ENCODE peak calls at places on chromosome 13, in four cellular contexts. V, X, O and F are unnamed samples.

GRCh38 chr13:99681695-99682094 is 180.4 kb downstream of the TM9SF2 start:
- DNase-seq in V (no peak), X (no peak), O (no peak), F (no peak)

GRCh38 chr13:52850396-52851152 is 2.1 kb upstream of the PCDH8 start:
- DNase-seq in V (no peak), X (peak; percentile 25), O (no peak), F (peak; percentile 81)

GRCh38 chr13:23799945-23800344 is 89.3 kb downstream of the MIPEP start:
- DNase-seq in V (peak; percentile 84), X (no peak), O (no peak), F (no peak)

GRCh38 chr13:98890186-98890585 is 87.7 kb downstream of the DOCK9 start:
- DNase-seq in V (no peak), X (no peak), O (no peak), F (no peak)

GRCh38 chr13:69657676-69658075 is 449.9 kb upstream of the ATXN8OS start:
- DNase-seq in V (no peak), X (no peak), O (no peak), F (no peak)

GRCh38 chr13:26247011-26247410 is 6.9 kb upstream of the CDK8 start:
- DNase-seq in V (no peak), X (no peak), O (no peak), F (no peak)

GRCh38 chr13:19860884-19861655 is 2.4 kb downstream of the ZMYM5 start:
- DNase-seq in V (no peak), X (peak; percentile 77), O (no peak), F (no peak)

GRCh38 chr13:98324105-98324504 is 147.0 kb upstream of the RNF113B start:
- DNase-seq in V (no peak), X (no peak), O (no peak), F (no peak)

GRCh38 chr13:60584976-60585375 is 188.0 kb downstream of the TDRD3 start:
- DNase-seq in V (no peak), X (no peak), O (no peak), F (no peak)

GRCh38 chr13:105272660-105273631 is 1262.5 kb downstream of the EFNB2 start:
- DNase-seq in V (no peak), X (no peak), O (no peak), F (no peak)

GRCh38 chr13:52195052-52195837 is 35.8 kb upstream of the NEK3 start:
- DNase-seq in V (no peak), X (no peak), O (no peak), F (no peak)

GRCh38 chr13:32660227-32660626 is 74.0 kb downstream of the PDS5B start:
- DNase-seq in V (no peak), X (no peak), O (no peak), F (no peak)

GRCh38 chr13:73696713-73697112 is 437.5 kb downstream of the KLF12 start:
- DNase-seq in V (no peak), X (no peak), O (no peak), F (no peak)

GRCh38 chr13:25170554-25171107 is 1.5 kb downstream of the AMER2 start:
- DNase-seq in V (no peak), X (no peak), O (no peak), F (peak; percentile 20)

GRCh38 chr13:60642552-60642951 is 245.5 kb downstream of the TDRD3 start:
- DNase-seq in V (no peak), X (no peak), O (no peak), F (no peak)

GRCh38 chr13:48156466-48156865 is 61.6 kb upstream of the MED4 start:
- DNase-seq in V (no peak), X (no peak), O (no peak), F (no peak)

GRCh38 chr13:48138270-48138669 is 43.4 kb upstream of the MED4 start:
- DNase-seq in V (no peak), X (no peak), O (no peak), F (no peak)

GRCh38 chr13:22135446-22135845 is 464.6 kb downstream of the FGF9 start:
- DNase-seq in V (no peak), X (no peak), O (no peak), F (no peak)

GRCh38 chr13:62331384-62331783 is 915.7 kb upstream of the PCDH20 start:
- DNase-seq in V (no peak), X (no peak), O (no peak), F (no peak)

GRCh38 chr13:33033361-33033812 is 17.2 kb downstream of the KL start:
- DNase-seq in V (no peak), X (no peak), O (no peak), F (no peak)

GRCh38 chr13:65932587-65933239 is 1297.4 kb downstream of the PCDH9 start:
- DNase-seq in V (no peak), X (no peak), O (no peak), F (no peak)

GRCh38 chr13:23147264-23147663 is 33.5 kb upstream of the SGCG start:
- DNase-seq in V (no peak), X (no peak), O (no peak), F (no peak)

GRCh38 chr13:73090116-73090811 is 31.5 kb downstream of the KLF5 start:
- DNase-seq in V (no peak), X (peak; percentile 95), O (peak; percentile 15), F (peak; percentile 53)

GRCh38 chr13:98664924-98665637 is 87.4 kb downstream of the SLC15A1 start:
- DNase-seq in V (no peak), X (no peak), O (no peak), F (no peak)

GRCh38 chr13:30403491-30403890 is 18.8 kb upstream of the UBE2L5 start:
- DNase-seq in V (no peak), X (no peak), O (no peak), F (no peak)

GRCh38 chr13:80374453-80374852 is 33.5 kb upstream of the SPRY2 start:
- DNase-seq in V (no peak), X (no peak), O (no peak), F (no peak)

GRCh38 chr13:67366533-67366932 is 136.4 kb upstream of the PCDH9 start:
- DNase-seq in V (no peak), X (no peak), O (no peak), F (no peak)

DNA sequence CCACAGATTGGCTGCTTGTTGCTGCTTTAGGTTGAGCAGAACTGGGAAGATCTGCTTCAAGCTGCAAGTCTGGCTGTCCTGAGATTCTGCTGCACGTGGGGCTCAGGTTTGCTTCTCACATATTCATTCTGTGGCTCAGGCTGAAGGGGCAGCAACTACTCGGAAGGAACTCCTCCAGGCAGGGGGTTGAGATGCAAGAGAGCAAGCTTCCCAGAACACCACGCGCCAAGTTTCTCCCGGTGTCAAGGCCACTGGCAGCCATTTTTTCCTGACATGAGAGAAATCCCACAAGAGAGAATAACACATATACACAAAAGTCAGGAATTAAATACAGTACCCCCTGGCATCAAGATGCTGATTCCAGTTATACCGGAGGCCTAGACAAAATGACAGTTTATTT is 887.6 kb upstream of the SLC10A2 start:
- DNase-seq in V (no peak), X (no peak), O (no peak), F (no peak)
- TF ChIP-seq FOXK2 in V (no peak), X (no peak), O (no peak), F (no peak)

GRCh38 chr13:113671066-113672001 is 4.3 kb downstream of the GRK1 start:
- DNase-seq in V (no peak), X (no peak), O (no peak), F (no peak)
- TF ChIP-seq FOXM1 in V (no peak), X (no peak), O (no peak), F (no peak)

DNA sequence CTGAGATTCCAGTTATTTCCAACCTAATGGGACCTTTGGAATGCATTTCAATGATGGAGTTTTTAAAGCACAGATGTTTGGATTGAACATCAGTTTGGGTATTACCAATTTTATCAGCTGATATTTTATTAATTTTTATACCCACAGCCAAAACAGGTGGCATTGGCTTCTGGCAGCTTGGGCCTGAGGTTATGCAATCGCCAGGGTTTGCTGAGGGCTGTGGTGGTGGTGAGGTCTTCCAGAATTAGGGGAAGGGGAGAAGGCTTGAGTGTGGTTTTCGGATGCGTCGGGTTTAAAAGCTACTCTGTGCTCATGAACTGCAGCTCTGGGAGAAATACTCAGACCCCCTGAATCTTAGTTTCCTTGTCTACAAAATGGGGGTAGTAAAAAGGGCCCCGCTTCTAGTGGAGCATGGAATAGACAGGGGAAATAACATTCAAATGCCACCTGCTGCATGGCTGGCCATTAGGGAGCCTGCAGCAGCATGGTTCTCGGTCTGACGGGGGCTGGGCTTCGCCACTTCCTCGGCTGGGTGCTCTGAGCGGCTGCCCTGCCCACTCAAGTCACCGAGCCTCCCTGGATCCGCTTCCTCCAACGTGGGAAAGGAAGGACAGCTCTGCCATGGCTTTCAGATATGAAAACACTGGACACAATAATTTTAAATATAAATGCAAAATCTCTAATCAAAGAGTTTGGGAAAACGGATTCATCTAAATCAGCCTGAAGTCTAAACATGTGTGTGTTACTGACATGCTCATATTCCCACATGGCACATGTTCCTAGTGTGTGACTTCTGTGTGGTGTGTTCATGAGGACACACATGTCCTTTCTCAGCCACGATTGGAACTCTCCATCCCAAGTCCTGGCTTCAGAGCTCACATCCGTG is 35.2 kb downstream of the ADPRHL1 start:
- DNase-seq in V (no peak), X (no peak), O (no peak), F (no peak)
- TF ChIP-seq FOXK2 in V (no peak), X (no peak), O (no peak), F (no peak)

DNA sequence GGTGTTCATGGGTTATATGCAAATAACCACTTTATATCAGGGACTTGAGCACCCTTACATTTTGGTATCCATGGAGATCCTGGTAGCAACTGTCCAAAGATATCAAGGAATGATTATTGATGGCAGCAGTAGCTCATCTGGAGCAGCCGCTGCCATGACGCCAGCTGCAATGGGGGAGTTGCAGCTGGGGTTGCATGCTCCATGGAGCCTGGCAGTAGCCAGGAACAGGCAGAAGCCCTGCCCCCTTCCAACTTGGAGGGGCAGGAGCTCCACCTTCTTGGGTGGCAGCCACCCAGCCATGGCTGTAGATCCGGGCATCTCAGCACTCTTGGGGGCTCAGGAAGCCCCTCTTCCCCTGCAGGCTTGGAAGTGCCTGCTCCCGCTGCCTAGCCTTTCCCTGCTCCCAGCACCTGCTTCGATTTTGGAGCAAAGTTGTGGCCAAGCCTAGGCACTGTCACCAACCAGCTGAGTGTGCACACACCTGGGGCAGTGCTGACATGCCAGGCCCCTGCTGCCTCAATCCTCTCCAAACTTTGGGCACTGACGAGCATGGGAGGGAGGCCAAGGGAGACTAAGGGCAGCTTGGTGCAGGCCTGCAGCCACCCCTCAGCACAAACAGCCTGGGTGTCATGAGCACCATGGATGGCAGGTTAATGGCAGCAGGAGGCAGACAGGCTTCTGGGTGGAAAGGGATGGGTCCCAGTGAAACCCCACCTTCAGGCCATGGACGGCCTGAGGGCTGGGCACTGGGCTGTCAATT is 235.6 kb upstream of the CSNK1A1L start:
- DNase-seq in V (no peak), X (no peak), O (no peak), F (no peak)
- TF ChIP-seq FOXM1 in V (no peak), X (no peak), O (no peak), F (no peak)

GRCh38 chr13:42807866-42808265 is 26.5 kb downstream of the FAM216B start:
- DNase-seq in V (no peak), X (peak; percentile 1), O (no peak), F (no peak)
- TF ChIP-seq FOXK2 in V (no peak), X (no peak), O (no peak), F (no peak)

GRCh38 chr13:46184277-46184699 is 2.3 kb upstream of the LCP1 start:
- DNase-seq in V (no peak), X (peak; percentile 28), O (peak; percentile 49), F (peak; percentile 59)
- TF ChIP-seq FOXM1 in V (no peak), X (no peak), O (no peak), F (no peak)